ENCODE peak calls at places on chromosomes 13 and 19, in seven cellular contexts. B is RWPE1, A is uterus, P is cerebellar cortex, L is dorsolateral prefrontal cortex, X is substantia nigra, H is posterior cingulate gyrus. K is an unnamed sample.

GRCh38 chr13:46647514-46648065 is 94.6 kb downstream of the LRCH1 start:
- DNase-seq in B (no peak), A (no peak), P (peak), L (no peak), X (no peak), H (no peak), K (no peak)

GRCh38 chr13:111597041-111598017 is 276.9 kb downstream of the TEX29 start:
- DNase-seq in B (no peak), A (no peak), P (no peak), L (no peak), X (no peak), H (peak), K (no peak)

GRCh38 chr13:22801402-22802003 is 379.3 kb upstream of the SGCG start:
- DNase-seq in B (no peak), A (no peak), P (peak), L (no peak), X (no peak), H (no peak), K (no peak)

GRCh38 chr13:44040070-44040753 is 160.5 kb downstream of the LACC1 start:
- DNase-seq in B (no peak), A (no peak), P (no peak), L (no peak), X (no peak), H (no peak), K (no peak)

GRCh38 chr19:41657157-41657556 is 30.3 kb upstream of the CEACAM4 start:
- DNase-seq in B (no peak), A (no peak), P (no peak), L (no peak), X (no peak), H (no peak), K (no peak)

GRCh38 chr13:74280795-74281490 is 146.7 kb upstream of the KLF12 start:
- DNase-seq in B (no peak), A (no peak), P (no peak), L (no peak), X (no peak), H (no peak), K (no peak)

GRCh38 chr19:16104722-16105121 is 7.0 kb upstream of the RAB8A start:
- DNase-seq in B (no peak), A (no peak), P (no peak), L (no peak), X (no peak), H (peak), K (no peak)

GRCh38 chr19:44149776-44150175 is 8.4 kb downstream of the ZNF234 start:
- DNase-seq in B (no peak), A (no peak), P (no peak), L (no peak), X (no peak), H (no peak), K (no peak)

GRCh38 chr13:27203854-27204253 is 32.2 kb upstream of the USP12 start:
- DNase-seq in B (no peak), A (no peak), P (peak), L (no peak), X (no peak), H (no peak), K (no peak)

GRCh38 chr13:77034883-77035282 is 7.9 kb upstream of the FBXL3 start:
- DNase-seq in B (peak), A (no peak), P (no peak), L (no peak), X (no peak), H (no peak), K (no peak)

GRCh38 chr13:112835796-112836195 is 133.2 kb upstream of the MCF2L start:
- DNase-seq in B (no peak), A (no peak), P (no peak), L (no peak), X (no peak), H (no peak), K (no peak)

GRCh38 chr13:76632388-76633044 is 253.7 kb downstream of the KCTD12 start:
- DNase-seq in B (no peak), A (no peak), P (no peak), L (no peak), X (no peak), H (no peak), K (no peak)

GRCh38 chr19:53545271-53546065 is 7.5 kb downstream of the ZNF331 start:
- DNase-seq in B (peak), A (no peak), P (no peak), L (no peak), X (no peak), H (no peak), K (no peak)

GRCh38 chr13:78121459-78122348 is 203.1 kb upstream of the EDNRB start:
- DNase-seq in B (peak), A (peak), P (peak), L (no peak), X (peak), H (peak), K (no peak)

GRCh38 chr13:48531416-48532145 is 1.3 kb downstream of the RCBTB2 start:
- DNase-seq in B (no peak), A (peak), P (peak), L (no peak), X (no peak), H (no peak), K (no peak)

GRCh38 chr19:16161848-16162247 is 11.5 kb downstream of the CIB3 start:
- DNase-seq in B (peak), A (no peak), P (no peak), L (no peak), X (no peak), H (peak), K (no peak)

GRCh38 chr13:111204438-111205177 is 89.5 kb downstream of the ARHGEF7 start:
- DNase-seq in B (peak), A (peak), P (no peak), L (no peak), X (no peak), H (no peak), K (peak)